ENCODE peak calls at places on chromosomes 7 and 10, in nine cellular contexts. L, O, P, J, C, B, X, F and T are unnamed samples.

GRCh38 chr7:12965767-12966166 is 278.3 kb downstream of the ARL4A start:
- DNase-seq in L (no peak), O (no peak), P (no peak), J (no peak), C (no peak), B (no peak), X (no peak), F (no peak), T (no peak)

GRCh38 chr7:116327751-116328150 is 117.4 kb downstream of the TES start:
- DNase-seq in L (peak), O (no peak), P (no peak), J (peak), C (peak), B (no peak), X (no peak), F (no peak), T (no peak)

GRCh38 chr10:70115948-70116682 is 16.5 kb downstream of the AIFM2 start:
- DNase-seq in L (peak), O (peak), P (peak), J (peak), C (peak), B (peak), X (peak), F (peak), T (no peak)

GRCh38 chr10:35007858-35008301 is 82.3 kb downstream of the CUL2 start:
- DNase-seq in L (peak), O (no peak), P (peak), J (peak), C (no peak), B (no peak), X (no peak), F (no peak), T (no peak)

GRCh38 chr10:44864042-44864436 is 47.1 kb upstream of the TMEM72 start:
- DNase-seq in L (peak), O (peak), P (peak), J (no peak), C (peak), B (no peak), X (peak), F (no peak), T (no peak)

GRCh38 chr10:110827410-110827809 is 44.3 kb upstream of the PDCD4 start:
- DNase-seq in L (peak), O (no peak), P (no peak), J (no peak), C (no peak), B (no peak), X (no peak), F (no peak), T (no peak)

GRCh38 chr10:97131041-97131659 is 54.6 kb downstream of the SLIT1 start:
- DNase-seq in L (no peak), O (no peak), P (no peak), J (no peak), C (no peak), B (no peak), X (no peak), F (no peak), T (no peak)

GRCh38 chr7:855686-856369 is 20.5 kb upstream of the GET4 start:
- DNase-seq in L (no peak), O (no peak), P (no peak), J (no peak), C (no peak), B (no peak), X (no peak), F (no peak), T (no peak)

GRCh38 chr7:11341285-11341944 is 367.7 kb downstream of the PHF14 start:
- DNase-seq in L (peak), O (no peak), P (no peak), J (no peak), C (peak), B (no peak), X (no peak), F (peak), T (no peak)

GRCh38 chr10:63553473-63553872 is 32.3 kb downstream of the REEP3 start:
- DNase-seq in L (no peak), O (no peak), P (no peak), J (no peak), C (no peak), B (no peak), X (no peak), F (no peak), T (no peak)

GRCh38 chr7:103445228-103446020 is 583 bp downstream of the SLC26A5 start:
- DNase-seq in L (no peak), O (no peak), P (peak), J (peak), C (no peak), B (no peak), X (no peak), F (no peak), T (no peak)

GRCh38 chr10:4693967-4694366 is 132.0 kb upstream of the AKR1E2 start:
- DNase-seq in L (no peak), O (no peak), P (no peak), J (no peak), C (peak), B (no peak), X (no peak), F (no peak), T (no peak)

GRCh38 chr7:127874951-127875608 is 156.2 kb downstream of the LRRC4 start:
- DNase-seq in L (peak), O (no peak), P (no peak), J (no peak), C (no peak), B (no peak), X (no peak), F (no peak), T (no peak)

GRCh38 chr7:88281729-88282128 is 25.0 kb downstream of the STEAP4 start:
- DNase-seq in L (no peak), O (no peak), P (no peak), J (no peak), C (no peak), B (no peak), X (no peak), F (no peak), T (no peak)

GRCh38 chr10:69731698-69732097 is 70.0 kb upstream of the COL13A1 start:
- DNase-seq in L (no peak), O (no peak), P (no peak), J (no peak), C (no peak), B (no peak), X (no peak), F (no peak), T (no peak)

GRCh38 chr7:107396990-107397389 is 72.9 kb upstream of the GPR22 start:
- DNase-seq in L (no peak), O (no peak), P (no peak), J (no peak), C (no peak), B (no peak), X (no peak), F (no peak), T (no peak)

GRCh38 chr7:101378808-101379207 is 16.1 kb downstream of the COL26A1 start:
- DNase-seq in L (peak), O (no peak), P (peak), J (peak), C (no peak), B (no peak), X (no peak), F (no peak), T (no peak)

GRCh38 chr7:41224063-41224763 is 478.7 kb downstream of the INHBA start:
- DNase-seq in L (peak), O (no peak), P (no peak), J (peak), C (peak), B (no peak), X (no peak), F (no peak), T (no peak)

GRCh38 chr7:19404912-19405329 is 259.7 kb upstream of the FERD3L start:
- DNase-seq in L (peak), O (no peak), P (peak), J (peak), C (peak), B (no peak), X (no peak), F (no peak), T (peak)